ENCODE peak calls at places on chromosomes 16 and 17, in ten cellular contexts. M is stimulated activated CD8-positive, alpha-beta memory T cell treated with anti-CD3 and anti-CD28 coated beads, Interleukin-4, amount 100 ng/mL, for 4 hours; D is effector memory CD4-positive, alpha-beta T cell; Z is PC-3; T is ELR; Y is transverse colon; H is midbrain; R is activated T-helper 9 cell treated with anti-CD3 and anti-CD28 coated beads, Interleukin-2, amount 50 U/mL, for 16 hours; L is iris pigment epithelial cell; V is NCI-H748 treated with DMSO at 0.1 percent for 48 hours. J is an unnamed sample.

GRCh38 chr17:72510454-72511016 is 389.7 kb downstream of the SOX9 start:
- DNase-seq in M (no peak), D (no peak), Z (peak; percentile 28), T (no peak), Y (no peak), H (peak; percentile 26), R (no peak), L (peak; percentile 39), V (no peak), J (peak; percentile 37)

GRCh38 chr17:59753522-59754467 is 46.3 kb downstream of the VMP1 start:
- DNase-seq in M (no peak), D (no peak), Z (peak; percentile 97), T (peak; percentile 94), Y (no peak), H (peak; percentile 79), R (no peak), L (peak; percentile 91), V (peak; percentile 81), J (peak; percentile 72)

GRCh38 chr17:81440511-81441244 is 45.4 kb downstream of the BAHCC1 start:
- DNase-seq in M (no peak), D (no peak), Z (peak; percentile 25), T (peak; percentile 56), Y (no peak), H (no peak), R (no peak), L (no peak), V (no peak), J (no peak)

GRCh38 chr17:55588446-55588845 is 77.2 kb upstream of the SMIM36 start:
- DNase-seq in M (no peak), D (no peak), Z (peak; percentile 19), T (no peak), Y (no peak), H (no peak), R (no peak), L (peak; percentile 64), V (no peak), J (no peak)

GRCh38 chr17:33154869-33155455 is 138.1 kb downstream of the ASIC2 start:
- DNase-seq in M (no peak), D (no peak), Z (no peak), T (no peak), Y (no peak), H (no peak), R (no peak), L (no peak), V (no peak), J (no peak)

GRCh38 chr16:53053967-53054669 is 673 bp upstream of the CHD9 start:
- DNase-seq in M (no peak), D (no peak), Z (peak; percentile 5), T (no peak), Y (peak; percentile 52), H (no peak), R (no peak), L (no peak), V (no peak), J (no peak)

GRCh38 chr17:40458001-40458791 is 14.9 kb downstream of the IGFBP4 start:
- DNase-seq in M (no peak), D (no peak), Z (peak; percentile 37), T (peak; percentile 76), Y (no peak), H (no peak), R (no peak), L (peak; percentile 72), V (no peak), J (peak; percentile 90)

GRCh38 chr17:75843577-75844529 is at the start of gene UNC13D:
- DNase-seq in M (no peak), D (peak; percentile 46), Z (peak; percentile 70), T (no peak), Y (peak; percentile 55), H (no peak), R (peak; percentile 39), L (no peak), V (no peak), J (no peak)

GRCh38 chr17:5115673-5116651 is at the start of gene USP6:
- DNase-seq in M (no peak), D (no peak), Z (no peak), T (no peak), Y (no peak), H (no peak), R (no peak), L (no peak), V (no peak), J (no peak)

GRCh38 chr16:27993587-27993986 is 69.9 kb downstream of the GSG1L start:
- DNase-seq in M (no peak), D (no peak), Z (no peak), T (no peak), Y (no peak), H (no peak), R (no peak), L (no peak), V (no peak), J (no peak)

GRCh38 chr16:19753815-19754643 is 36.0 kb downstream of the IQCK start:
- DNase-seq in M (no peak), D (no peak), Z (peak; percentile 74), T (peak; percentile 58), Y (peak; percentile 14), H (no peak), R (no peak), L (peak; percentile 85), V (no peak), J (no peak)

GRCh38 chr17:34961093-34961911 is at the start of the genes CCT6B and ZNF830:
- DNase-seq in M (peak; percentile 82), D (peak; percentile 81), Z (peak; percentile 85), T (peak; percentile 97), Y (peak; percentile 94), H (peak; percentile 95), R (peak; percentile 82), L (peak; percentile 96), V (peak; percentile 79), J (peak; percentile 97)

GRCh38 chr17:64103751-64104364 is 26.1 kb downstream of the ERN1 start:
- DNase-seq in M (no peak), D (no peak), Z (peak; percentile 83), T (peak; percentile 83), Y (no peak), H (no peak), R (no peak), L (peak; percentile 66), V (no peak), J (no peak)

J was measured in AG08395.